ENCODE peak calls at places on chromosomes 1 and 21, in five cellular contexts. One of them, this sample, is unnamed.

GRCh38 chr1:55363261-55363660 is 148.1 kb upstream of the USP24 start:
- DNase-seq in fibroblast of lung: peak; percentile 66
- DNase-seq in HL-60: no peak
- DNase-seq in NB4: no peak
- DNase-seq in cardiac fibroblast: peak; percentile 75
- DNase-seq in this sample: peak; percentile 39

GRCh38 chr1:57957576-57957975 is 533.7 kb upstream of the DAB1 start:
- DNase-seq in fibroblast of lung: no peak
- DNase-seq in HL-60: no peak
- DNase-seq in NB4: no peak
- DNase-seq in cardiac fibroblast: no peak
- DNase-seq in this sample: no peak

GRCh38 chr1:156600733-156601121 is 552 bp downstream of the GPATCH4 start:
- DNase-seq in fibroblast of lung: peak; percentile 10
- DNase-seq in HL-60: no peak
- DNase-seq in NB4: peak; percentile 43
- DNase-seq in cardiac fibroblast: no peak
- DNase-seq in this sample: no peak

GRCh38 chr1:94955767-94956632 is 29.1 kb upstream of the CNN3 start:
- DNase-seq in fibroblast of lung: peak; percentile 27
- DNase-seq in HL-60: no peak
- DNase-seq in NB4: no peak
- DNase-seq in cardiac fibroblast: no peak
- DNase-seq in this sample: no peak

GRCh38 chr1:99768525-99769382 is 2.3 kb upstream of the FRRS1 start:
- DNase-seq in fibroblast of lung: peak; percentile 62
- DNase-seq in HL-60: no peak
- DNase-seq in NB4: no peak
- DNase-seq in cardiac fibroblast: peak; percentile 13
- DNase-seq in this sample: no peak

GRCh38 chr1:25647106-25647505 is 30.5 kb downstream of the MAN1C1 start:
- DNase-seq in fibroblast of lung: no peak
- DNase-seq in HL-60: no peak
- DNase-seq in NB4: no peak
- DNase-seq in cardiac fibroblast: no peak
- DNase-seq in this sample: no peak

GRCh38 chr1:243926803-243927245 is 76.8 kb upstream of the AKT3 start:
- DNase-seq in fibroblast of lung: peak; percentile 98
- DNase-seq in HL-60: no peak
- DNase-seq in NB4: no peak
- DNase-seq in cardiac fibroblast: peak; percentile 98
- DNase-seq in this sample: peak; percentile 76

GRCh38 chr1:42844592-42845140 is 1.7 kb upstream of the ZNF691 start:
- DNase-seq in fibroblast of lung: peak; percentile 50
- DNase-seq in HL-60: no peak
- DNase-seq in NB4: peak; percentile 12
- DNase-seq in cardiac fibroblast: peak; percentile 65
- DNase-seq in this sample: no peak

GRCh38 chr21:42443181-42443785 is 39.6 kb downstream of the UBASH3A start:
- DNase-seq in fibroblast of lung: no peak
- DNase-seq in HL-60: no peak
- DNase-seq in NB4: no peak
- DNase-seq in cardiac fibroblast: no peak
- DNase-seq in this sample: no peak

GRCh38 chr1:147177611-147178370 is 5.5 kb upstream of the PRKAB2 start:
- DNase-seq in fibroblast of lung: peak; percentile 57
- DNase-seq in HL-60: no peak
- DNase-seq in NB4: no peak
- DNase-seq in cardiac fibroblast: peak; percentile 65
- DNase-seq in this sample: no peak

GRCh38 chr1:12104417-12104816 is 41.3 kb downstream of the TNFRSF8 start:
- DNase-seq in fibroblast of lung: no peak
- DNase-seq in HL-60: no peak
- DNase-seq in NB4: no peak
- DNase-seq in cardiac fibroblast: no peak
- DNase-seq in this sample: no peak

GRCh38 chr21:25733859-25734653 is 648 bp downstream of the ATP5PF start:
- DNase-seq in fibroblast of lung: peak; percentile 48
- DNase-seq in HL-60: peak; percentile 23
- DNase-seq in NB4: peak; percentile 40
- DNase-seq in cardiac fibroblast: peak; percentile 50
- DNase-seq in this sample: peak; percentile 1

GRCh38 chr1:215606564-215607168 is 39.6 kb downstream of the KCTD3 start:
- DNase-seq in fibroblast of lung: no peak
- DNase-seq in HL-60: no peak
- DNase-seq in NB4: peak; percentile 8
- DNase-seq in cardiac fibroblast: peak; percentile 46
- DNase-seq in this sample: no peak

GRCh38 chr1:234539666-234540403 is 60.9 kb upstream of the TARBP1 start:
- DNase-seq in fibroblast of lung: no peak
- DNase-seq in HL-60: no peak
- DNase-seq in NB4: no peak
- DNase-seq in cardiac fibroblast: peak; percentile 35
- DNase-seq in this sample: no peak

DNA sequence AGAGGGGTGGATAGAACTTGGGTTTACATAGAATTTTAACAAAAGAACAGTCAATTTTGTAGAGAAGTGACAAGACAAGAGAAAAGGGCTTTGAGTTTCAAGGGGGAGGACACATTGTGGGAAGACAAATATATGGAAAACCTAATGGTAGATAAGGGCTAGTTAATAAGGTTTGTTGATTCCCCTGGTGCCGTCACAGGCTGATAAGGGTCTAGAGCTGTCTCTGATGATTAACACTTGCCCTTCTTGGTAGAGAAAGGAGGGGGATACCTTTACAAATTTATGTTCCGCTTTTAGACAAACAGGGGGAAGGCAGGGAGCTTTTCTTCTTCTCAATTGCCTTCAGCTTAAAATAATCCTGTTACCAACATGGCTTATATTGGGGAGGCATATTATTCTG is 124.3 kb downstream of the ETS2 start:
- DNase-seq in fibroblast of lung: no peak
- DNase-seq in HL-60: peak; percentile 30
- DNase-seq in NB4: no peak
- DNase-seq in cardiac fibroblast: no peak
- DNase-seq in this sample: no peak
- TF ChIP-seq CTCF in fibroblast of lung: no peak
- TF ChIP-seq CTCF in HL-60: no peak
- TF ChIP-seq CTCF in NB4: no peak
- TF ChIP-seq CTCF in cardiac fibroblast: no peak
- TF ChIP-seq CTCF in this sample: no peak

GRCh38 chr21:36431252-36431651 is 46.1 kb downstream of the CHAF1B start:
- DNase-seq in fibroblast of lung: peak; percentile 36
- DNase-seq in HL-60: no peak
- DNase-seq in NB4: no peak
- DNase-seq in cardiac fibroblast: no peak
- DNase-seq in this sample: no peak

GRCh38 chr21:36428789-36429671 is 43.8 kb downstream of the CHAF1B start:
- DNase-seq in fibroblast of lung: peak; percentile 65
- DNase-seq in HL-60: no peak
- DNase-seq in NB4: peak; percentile 29
- DNase-seq in cardiac fibroblast: peak; percentile 39
- DNase-seq in this sample: no peak

GRCh38 chr21:36427502-36427901 is 42.3 kb downstream of the CHAF1B start:
- DNase-seq in fibroblast of lung: no peak
- DNase-seq in HL-60: no peak
- DNase-seq in NB4: no peak
- DNase-seq in cardiac fibroblast: no peak
- DNase-seq in this sample: no peak

GRCh38 chr21:36430841-36431240 is 45.6 kb downstream of the CHAF1B start:
- DNase-seq in fibroblast of lung: peak; percentile 72
- DNase-seq in HL-60: no peak
- DNase-seq in NB4: no peak
- DNase-seq in cardiac fibroblast: peak; percentile 68
- DNase-seq in this sample: no peak

GRCh38 chr21:36429672-36430546 is 44.7 kb downstream of the CHAF1B start:
- DNase-seq in fibroblast of lung: peak; percentile 100
- DNase-seq in HL-60: peak; percentile 56
- DNase-seq in NB4: peak; percentile 91
- DNase-seq in cardiac fibroblast: peak; percentile 100
- DNase-seq in this sample: peak; percentile 97
- TF ChIP-seq CTCF in fibroblast of lung: no peak
- TF ChIP-seq CTCF in HL-60: no peak
- TF ChIP-seq CTCF in NB4: no peak
- TF ChIP-seq CTCF in cardiac fibroblast: no peak
- TF ChIP-seq CTCF in this sample: peak; percentile 7

GRCh38 chr1:150161747-150162581 is 12.2 kb downstream of the PLEKHO1 start:
- DNase-seq in fibroblast of lung: peak; percentile 72
- DNase-seq in HL-60: peak; percentile 61
- DNase-seq in NB4: peak; percentile 53
- DNase-seq in cardiac fibroblast: peak; percentile 52
- DNase-seq in this sample: no peak
- TF ChIP-seq CTCF in fibroblast of lung: no peak
- TF ChIP-seq CTCF in HL-60: no peak
- TF ChIP-seq CTCF in NB4: no peak
- TF ChIP-seq CTCF in cardiac fibroblast: no peak
- TF ChIP-seq CTCF in this sample: peak; percentile 8

GRCh38 chr1:62917805-62918204 is 133.9 kb downstream of the ATG4C start:
- DNase-seq in fibroblast of lung: no peak
- DNase-seq in HL-60: no peak
- DNase-seq in NB4: no peak
- DNase-seq in cardiac fibroblast: no peak
- DNase-seq in this sample: no peak

GRCh38 chr1:62908168-62908567 is 124.2 kb downstream of the ATG4C start:
- DNase-seq in fibroblast of lung: no peak
- DNase-seq in HL-60: no peak
- DNase-seq in NB4: no peak
- DNase-seq in cardiac fibroblast: peak; percentile 2
- DNase-seq in this sample: no peak

GRCh38 chr1:62906428-62906886 is 122.5 kb downstream of the ATG4C start:
- DNase-seq in fibroblast of lung: no peak
- DNase-seq in HL-60: peak; percentile 2
- DNase-seq in NB4: peak; percentile 10
- DNase-seq in cardiac fibroblast: peak; percentile 33
- DNase-seq in this sample: no peak

GRCh38 chr1:62917314-62917713 is 133.4 kb downstream of the ATG4C start:
- DNase-seq in fibroblast of lung: no peak
- DNase-seq in HL-60: no peak
- DNase-seq in NB4: no peak
- DNase-seq in cardiac fibroblast: no peak
- DNase-seq in this sample: no peak

GRCh38 chr1:62912028-62912638 is 128.2 kb downstream of the ATG4C start:
- DNase-seq in fibroblast of lung: peak; percentile 11
- DNase-seq in HL-60: no peak
- DNase-seq in NB4: peak; percentile 18
- DNase-seq in cardiac fibroblast: peak; percentile 48
- DNase-seq in this sample: peak; percentile 2
- TF ChIP-seq CTCF in fibroblast of lung: peak; percentile 86
- TF ChIP-seq CTCF in HL-60: peak; percentile 79
- TF ChIP-seq CTCF in NB4: peak; percentile 80
- TF ChIP-seq CTCF in cardiac fibroblast: peak; percentile 83
- TF ChIP-seq CTCF in this sample: peak; percentile 85

DNA sequence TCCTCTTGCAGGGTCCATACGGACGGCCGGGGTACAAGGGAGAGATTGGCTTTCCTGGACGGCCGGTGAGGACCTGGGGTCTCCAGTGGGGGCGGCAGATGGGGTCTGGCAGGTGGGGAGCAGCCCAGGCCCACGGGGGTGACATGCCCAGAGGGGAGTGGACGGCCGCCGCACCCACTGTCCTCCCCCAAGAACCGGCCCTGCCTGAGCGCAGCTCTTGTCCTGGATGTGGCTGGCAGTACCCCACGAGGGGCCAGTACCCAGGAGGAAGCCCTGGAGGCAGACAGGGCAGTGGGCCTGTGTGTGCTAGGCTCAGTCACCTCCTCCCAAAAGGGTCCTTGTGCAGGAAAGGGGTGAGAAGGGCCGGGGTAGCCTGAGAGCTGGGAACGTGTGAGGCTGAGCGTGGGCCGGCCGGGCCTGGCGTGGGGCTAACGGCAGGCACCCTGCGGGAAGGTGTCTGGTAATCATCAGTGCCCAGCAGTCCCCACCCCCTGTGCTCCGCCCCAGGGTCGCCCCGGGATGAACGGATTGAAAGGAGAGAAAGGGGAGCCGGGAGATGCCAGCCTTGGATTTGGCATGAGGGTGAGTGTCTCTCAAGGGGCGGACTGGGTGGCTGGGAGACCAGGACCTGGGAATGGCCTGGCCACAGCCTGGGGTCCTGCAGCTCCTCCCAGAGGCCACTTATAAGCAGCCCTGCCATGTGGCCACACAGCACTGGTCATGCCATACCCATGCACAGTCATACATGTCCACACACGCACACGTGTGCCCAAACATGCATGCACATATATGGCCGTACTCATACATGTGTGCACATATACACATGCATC is 47.2 kb downstream of the SLC19A1 start:
- DNase-seq in fibroblast of lung: no peak
- DNase-seq in HL-60: no peak
- DNase-seq in NB4: no peak
- DNase-seq in cardiac fibroblast: no peak
- DNase-seq in this sample: no peak
- TF ChIP-seq CTCF in fibroblast of lung: no peak
- TF ChIP-seq CTCF in HL-60: no peak
- TF ChIP-seq CTCF in NB4: no peak
- TF ChIP-seq CTCF in cardiac fibroblast: no peak
- TF ChIP-seq CTCF in this sample: no peak

GRCh38 chr1:2130156-2130555 is 64.4 kb downstream of the FAAP20 start:
- DNase-seq in fibroblast of lung: no peak
- DNase-seq in HL-60: no peak
- DNase-seq in NB4: no peak
- DNase-seq in cardiac fibroblast: no peak
- DNase-seq in this sample: no peak

GRCh38 chr1:2132222-2133038 is 62.1 kb downstream of the FAAP20 start:
- DNase-seq in fibroblast of lung: peak; percentile 75
- DNase-seq in HL-60: peak; percentile 53
- DNase-seq in NB4: peak; percentile 72
- DNase-seq in cardiac fibroblast: peak; percentile 86
- DNase-seq in this sample: no peak

GRCh38 chr1:2133039-2133878 is 61.3 kb downstream of the FAAP20 start:
- DNase-seq in fibroblast of lung: peak; percentile 93
- DNase-seq in HL-60: peak; percentile 95
- DNase-seq in NB4: peak; percentile 96
- DNase-seq in cardiac fibroblast: peak; percentile 99
- DNase-seq in this sample: peak; percentile 98

GRCh38 chr1:2129256-2129943 is 65.2 kb downstream of the FAAP20 start:
- DNase-seq in fibroblast of lung: no peak
- DNase-seq in HL-60: no peak
- DNase-seq in NB4: no peak
- DNase-seq in cardiac fibroblast: no peak
- DNase-seq in this sample: no peak

DNA sequence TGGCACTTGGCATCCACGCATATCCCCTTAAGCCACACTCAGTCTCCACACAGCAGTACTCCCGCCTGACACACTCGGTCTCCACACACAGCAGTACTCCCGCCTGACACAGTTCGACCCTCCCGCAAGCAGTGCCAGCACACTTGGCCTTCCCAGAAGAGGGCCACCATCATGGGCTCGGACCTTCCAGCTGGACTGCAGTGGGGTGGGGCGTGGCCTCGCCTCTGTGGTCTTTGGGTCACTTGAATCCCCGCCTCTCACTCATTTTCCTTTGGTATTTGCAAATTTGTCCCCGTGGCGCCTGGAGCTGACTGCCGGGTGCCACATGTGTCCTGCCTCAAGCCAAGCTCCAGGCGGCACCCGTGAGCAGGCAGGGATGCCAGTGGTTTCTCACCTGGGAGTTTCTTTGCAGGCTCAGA is 63.7 kb downstream of the FAAP20 start:
- DNase-seq in fibroblast of lung: no peak
- DNase-seq in HL-60: no peak
- DNase-seq in NB4: no peak
- DNase-seq in cardiac fibroblast: no peak
- DNase-seq in this sample: no peak
- TF ChIP-seq CTCF in fibroblast of lung: no peak
- TF ChIP-seq CTCF in HL-60: no peak
- TF ChIP-seq CTCF in NB4: no peak
- TF ChIP-seq CTCF in cardiac fibroblast: no peak
- TF ChIP-seq CTCF in this sample: no peak

GRCh38 chr1:224387302-224387912 is 30.7 kb downstream of the CNIH4 start:
- DNase-seq in fibroblast of lung: no peak
- DNase-seq in HL-60: no peak
- DNase-seq in NB4: no peak
- DNase-seq in cardiac fibroblast: no peak
- DNase-seq in this sample: no peak
- TF ChIP-seq CTCF in fibroblast of lung: no peak
- TF ChIP-seq CTCF in HL-60: no peak
- TF ChIP-seq CTCF in NB4: no peak
- TF ChIP-seq CTCF in cardiac fibroblast: no peak
- TF ChIP-seq CTCF in this sample: no peak

This sample was measured in AG04450.